ENCODE peak calls at places on chromosomes 13 and 19, in nine cellular contexts. C, G, U, H, M, R, Y, Z and J are unnamed samples.

GRCh38 chr13:106596287-106596937 is 28.5 kb upstream of the ARGLU1 start:
- DNase-seq in G (no peak), Y (peak; percentile 64), Z (no peak), H (no peak), M (no peak), R (no peak), C (no peak), U (no peak), J (no peak)

GRCh38 chr13:42001580-42001979 is 40.7 kb upstream of the VWA8 start:
- DNase-seq in C (no peak), Y (no peak), G (no peak), R (peak; percentile 59), H (no peak), M (no peak), Z (no peak), U (peak; percentile 22), J (peak; percentile 47)

GRCh38 chr13:35979378-35979911 is 151.7 kb downstream of the DCLK1 start:
- DNase-seq in C (peak; percentile 94), G (peak; percentile 60), U (peak; percentile 24), R (peak; percentile 86), H (peak; percentile 38), M (peak; percentile 80), Y (peak; percentile 29), Z (peak; percentile 79), J (peak; percentile 68)

GRCh38 chr13:99949657-99950413 is 21.7 kb downstream of the ZIC5 start:
- DNase-seq in C (no peak), M (peak; percentile 64), H (no peak), Z (no peak), R (no peak), U (no peak), G (no peak), Y (no peak), J (no peak)

GRCh38 chr19:44658069-44658727 is 13.1 kb upstream of the CEACAM19 start:
- DNase-seq in U (no peak), Y (no peak), C (no peak), G (no peak), R (no peak), M (peak; percentile 29), H (no peak), Z (no peak), J (no peak)

GRCh38 chr19:17424743-17425365 is 5.0 kb downstream of the MVB12A start:
- DNase-seq in Z (peak; percentile 34), Y (peak; percentile 35), M (peak; percentile 70), H (peak; percentile 34), G (peak; percentile 24), R (peak; percentile 65), C (no peak), U (no peak), J (no peak)

GRCh38 chr13:90008707-90009149 is 1338.8 kb upstream of the MIR17HG start:
- DNase-seq in R (no peak), H (no peak), G (no peak), Y (no peak), U (no peak), C (no peak), M (no peak), Z (no peak), J (no peak)

GRCh38 chr13:110419946-110420345 is 112.9 kb downstream of the COL4A2 start:
- DNase-seq in M (no peak), Z (no peak), H (no peak), G (no peak), C (no peak), R (no peak), U (no peak), Y (no peak), J (no peak)

GRCh38 chr13:110624766-110625756 is 9.7 kb downstream of the NAXD start:
- DNase-seq in Z (no peak), M (no peak), R (no peak), Y (no peak), U (no peak), G (no peak), H (no peak), C (no peak), J (no peak)

GRCh38 chr13:50208826-50209335 is 193.6 kb downstream of the KCNRG start:
- DNase-seq in M (peak; percentile 36), C (peak; percentile 22), Y (peak; percentile 58), U (peak; percentile 77), H (peak; percentile 41), R (no peak), Z (peak; percentile 42), G (peak; percentile 55), J (no peak)

GRCh38 chr13:82356667-82357066 is 1525.6 kb downstream of the SLITRK1 start:
- DNase-seq in M (no peak), Y (no peak), H (no peak), R (no peak), C (no peak), G (no peak), Z (no peak), U (no peak), J (no peak)

DNA sequence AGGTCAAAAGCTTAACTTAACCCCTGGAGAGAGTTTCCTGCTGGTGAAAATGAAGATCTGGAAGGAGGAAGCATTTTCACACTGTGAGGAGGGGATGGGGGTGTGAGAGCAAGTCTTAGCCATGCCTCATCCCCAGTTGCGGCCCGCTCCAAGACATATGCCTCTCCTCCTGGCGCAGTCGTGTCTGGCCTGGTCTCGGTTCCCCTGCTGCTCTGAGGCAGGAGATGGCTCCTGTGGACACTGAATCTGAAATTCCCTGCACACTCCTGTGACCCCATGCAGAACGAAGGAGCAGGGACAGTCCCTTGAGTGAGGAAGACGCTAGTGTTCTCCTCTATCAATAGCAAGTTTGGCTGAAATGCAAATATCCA is 350 bp upstream of the ZNF69 start:
- DNase-seq in U (no peak), H (no peak), Z (no peak), M (peak; percentile 26), C (no peak), R (no peak), G (no peak), Y (no peak), J (no peak)
- H3K27ac ChIP-seq in U (peak overlapping the region; percentile 88), H (peak overlapping the region; percentile 80), Z (peak overlapping the region; percentile 80), M (peak overlapping the region; percentile 87), C (no peak overlapping the region), R (peak overlapping the region; percentile 75), G (peak overlapping the region; percentile 88), Y (no peak overlapping the region), J (no peak overlapping the region)

GRCh38 chr19:5823579-5824281 is 15.8 kb downstream of the FUT6 start:
- DNase-seq in R (no peak), Y (no peak), M (no peak), G (no peak), U (peak; percentile 28), H (no peak), C (no peak), Z (no peak), J (no peak)
- TF ChIP-seq CTCF in R (no peak), Y (no peak), M (no peak), G (no peak), U (peak; percentile 24), H (no peak), C (no peak), Z (no peak), J (peak; percentile 54)

GRCh38 chr13:75544681-75545333 is 4.8 kb upstream of the UCHL3 start:
- DNase-seq in U (no peak), M (no peak), G (no peak), R (no peak), H (no peak), C (no peak), Y (peak; percentile 81), Z (no peak), J (no peak)

GRCh38 chr13:75554981-75555380 is 5.4 kb downstream of the UCHL3 start:
- DNase-seq in R (no peak), G (no peak), Y (no peak), H (no peak), Z (no peak), U (no peak), C (no peak), M (no peak), J (peak; percentile 38)

GRCh38 chr13:75549262-75550158 is at the start of gene UCHL3:
- DNase-seq in U (peak; percentile 97), Y (peak; percentile 97), G (peak; percentile 95), C (peak; percentile 94), Z (peak; percentile 97), R (peak; percentile 95), M (peak; percentile 96), H (peak; percentile 98), J (peak; percentile 77)

GRCh38 chr13:75547917-75548316 is 1.7 kb upstream of the UCHL3 start:
- DNase-seq in C (no peak), U (no peak), M (no peak), Y (no peak), Z (no peak), G (no peak), H (no peak), R (no peak), J (no peak)

DNA sequence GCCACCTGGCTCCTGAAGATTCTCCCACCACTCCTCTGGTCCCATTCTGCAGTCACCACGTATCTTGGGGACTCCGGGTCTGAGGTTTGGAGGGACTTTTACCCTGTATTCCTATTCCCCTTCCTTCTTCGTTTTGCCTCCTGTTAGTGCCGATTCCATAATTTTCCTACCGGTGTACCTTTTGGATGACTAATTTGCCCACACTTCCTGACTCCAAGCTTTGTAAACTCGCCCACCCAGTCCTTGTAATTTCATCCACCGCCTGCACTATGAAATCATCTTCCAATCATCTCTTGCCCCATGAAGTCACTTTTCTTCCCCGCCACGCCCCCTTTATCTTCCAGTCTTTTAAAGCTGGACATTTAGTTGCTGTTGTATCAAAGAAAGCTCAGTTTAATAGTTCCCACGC is 572 bp downstream of the UCHL3 start:
- DNase-seq in H (no peak), U (no peak), R (no peak), Z (no peak), G (no peak), Y (peak; percentile 43), C (no peak), M (peak; percentile 74), J (peak; percentile 65)
- H3K4me1 ChIP-seq in H (peaks cover 11% of the 10 kb centered on the region), U (peaks cover 12% of the 10 kb centered on the region), R (peaks cover 3% of the 10 kb centered on the region), Z (peaks cover 16% of the 10 kb centered on the region), G (peaks cover 15% of the 10 kb centered on the region), Y (peaks cover 17% of the 10 kb centered on the region), C (peaks cover 3% of the 10 kb centered on the region), M (peaks cover 10% of the 10 kb centered on the region), J (peaks cover 5% of the 10 kb centered on the region)

DNA sequence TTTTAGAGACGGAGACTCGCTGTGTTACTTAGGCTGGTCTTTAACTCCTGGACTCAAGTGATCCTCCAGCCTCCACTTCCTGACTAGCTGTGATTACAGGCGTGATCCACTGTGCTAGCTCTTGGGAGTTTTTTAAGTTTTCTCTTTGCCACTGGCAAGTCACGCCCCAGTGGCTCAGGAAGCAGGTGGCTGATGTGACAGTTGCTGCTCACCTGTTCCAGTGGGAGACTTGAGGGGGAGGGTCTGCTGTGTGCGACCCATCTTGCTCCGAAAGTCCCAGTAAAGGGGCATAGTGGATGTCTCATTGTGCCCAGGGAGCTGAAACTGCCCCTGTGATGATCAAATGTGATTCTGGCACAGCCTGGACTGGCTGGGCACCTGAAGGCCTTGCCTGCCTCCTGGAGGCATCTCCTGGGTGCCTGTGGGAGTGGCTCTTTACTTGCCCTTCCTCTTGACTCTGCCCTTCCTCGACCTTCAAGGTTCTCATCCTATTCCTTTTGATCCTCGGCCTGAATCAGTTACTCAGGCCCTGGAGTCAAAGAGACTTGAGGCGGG is 7.8 kb downstream of the SMARCA4 start:
- DNase-seq in H (no peak), Z (no peak), R (no peak), G (no peak), M (no peak), C (no peak), U (peak; percentile 51), Y (peak; percentile 81), J (no peak)
- H3K27ac ChIP-seq in H (no peak overlapping the region), Z (peak overlapping the region; percentile 5), R (no peak overlapping the region), G (no peak overlapping the region), M (no peak overlapping the region), C (no peak overlapping the region), U (peak overlapping the region; percentile 10), Y (peak overlapping the region; percentile 52), J (no peak overlapping the region)